ENCODE peak calls at places on chromosomes 13 and 19, in five cellular contexts. W, Y, I, F and E are unnamed samples.

GRCh38 chr19:40512473-40513344 is 45.9 kb downstream of the SPTBN4 start:
- DNase-seq in I (no peak), F (no peak), W (peak), Y (no peak), E (no peak)

GRCh38 chr19:38850976-38851621 is 1.3 kb upstream of the HNRNPL start:
- DNase-seq in F (no peak), I (no peak), Y (peak), W (peak), E (no peak)

GRCh38 chr19:48630289-48631036 is 6.7 kb downstream of the DBP start:
- DNase-seq in I (no peak), F (no peak), W (no peak), Y (no peak), E (no peak)

GRCh38 chr19:3060852-3061182 is 1.5 kb downstream of the TLE5 start:
- DNase-seq in W (no peak), F (no peak), Y (no peak), I (no peak), E (no peak)

GRCh38 chr13:113734099-113734825 is 24.8 kb upstream of the TMEM255B start:
- DNase-seq in Y (no peak), F (no peak), I (no peak), W (no peak), E (no peak)

GRCh38 chr19:14432817-14433453 is at the start of gene PKN1:
- DNase-seq in I (no peak), Y (peak), W (peak), F (no peak), E (peak)

GRCh38 chr19:34365463-34366401 is 736 bp downstream of the GPI start:
- DNase-seq in F (no peak), Y (peak), I (no peak), W (peak), E (peak)

GRCh38 chr19:41263042-41263849 is 926 bp upstream of the HNRNPUL1 start:
- DNase-seq in I (peak), W (peak), Y (peak), F (peak), E (peak)

GRCh38 chr13:61413572-61413971 is 2.1 kb downstream of the PCDH20 start:
- DNase-seq in Y (no peak), I (no peak), F (no peak), W (peak), E (no peak)

GRCh38 chr13:49791753-49792549 is 531 bp downstream of the KPNA3 start:
- DNase-seq in F (no peak), I (no peak), Y (peak), W (no peak), E (peak)

GRCh38 chr19:41244117-41244516 is 20.1 kb upstream of the HNRNPUL1 start:
- DNase-seq in Y (no peak), W (no peak), F (no peak), I (no peak), E (no peak)

GRCh38 chr19:58328999-58329398 is 2.2 kb downstream of the ZSCAN22 start:
- DNase-seq in W (peak), F (no peak), I (no peak), Y (peak), E (peak)

GRCh38 chr19:42270346-42271044 is 1.4 kb downstream of the CIC start:
- DNase-seq in Y (peak), F (no peak), I (no peak), W (peak), E (no peak)

GRCh38 chr19:13978721-13979191 is 26.4 kb downstream of the DCAF15 start:
- DNase-seq in W (no peak), Y (no peak), F (no peak), I (no peak), E (no peak)

GRCh38 chr19:42452590-42452989 is 9.8 kb upstream of the CXCL17 start:
- DNase-seq in W (no peak), F (no peak), I (no peak), Y (no peak), E (no peak)

GRCh38 chr19:4877753-4878490 is 10.5 kb upstream of the PLIN3 start:
- DNase-seq in W (peak), I (no peak), F (no peak), Y (no peak), E (no peak)

GRCh38 chr13:73335226-73335625 is 276.4 kb downstream of the KLF5 start:
- DNase-seq in F (peak), I (no peak), Y (no peak), W (no peak), E (no peak)

GRCh38 chr13:96223231-96223630 is 133.3 kb downstream of the HS6ST3 start:
- DNase-seq in Y (no peak), I (no peak), F (no peak), W (no peak), E (no peak)

GRCh38 chr19:54154603-54155345 is 4.7 kb downstream of the LENG1 start:
- DNase-seq in I (no peak), W (no peak), F (no peak), Y (no peak), E (no peak)

GRCh38 chr19:34711890-34712289 is 22.2 kb upstream of the ZNF181 start:
- DNase-seq in W (no peak), F (no peak), Y (no peak), I (no peak), E (no peak)

GRCh38 chr13:97413694-97414093 is 20.3 kb upstream of the RAP2A start:
- DNase-seq in Y (no peak), W (no peak), I (no peak), F (no peak), E (no peak)

GRCh38 chr13:43180837-43181236 is 157.5 kb downstream of the DNAJC15 start:
- DNase-seq in W (no peak), F (no peak), I (no peak), Y (no peak), E (no peak)

GRCh38 chr13:76696370-76696769 is 189.8 kb downstream of the KCTD12 start:
- DNase-seq in I (peak), Y (no peak), F (no peak), W (peak), E (no peak)

GRCh38 chr13:48840366-48840765 is 135.3 kb upstream of the FNDC3A start:
- DNase-seq in W (no peak), Y (no peak), I (no peak), F (no peak), E (no peak)

GRCh38 chr19:37594982-37595382 is 306 bp downstream of the ZNF540 start:
- DNase-seq in W (no peak), Y (peak), I (no peak), F (peak), E (no peak)

GRCh38 chr19:3459322-3459881 is 20.9 kb downstream of the SMIM24 start:
- DNase-seq in Y (peak), I (no peak), W (peak), F (no peak), E (no peak)

GRCh38 chr19:10603873-10604459 is 16.9 kb upstream of the AP1M2 start:
- DNase-seq in I (no peak), F (peak), W (peak), Y (no peak), E (no peak)

GRCh38 chr13:28185256-28185655 is 46.9 kb downstream of the PAN3 start:
- DNase-seq in W (no peak), I (no peak), Y (no peak), F (no peak), E (no peak)
- TF ChIP-seq FOXM1 in W (no peak), I (no peak), Y (no peak), F (no peak), E (no peak)

GRCh38 chr13:23695711-23696512 is 125.7 kb downstream of the TNFRSF19 start:
- DNase-seq in Y (no peak), F (no peak), I (no peak), W (no peak), E (no peak)
- TF ChIP-seq FOXM1 in Y (no peak), F (no peak), I (no peak), W (no peak), E (no peak)

GRCh38 chr19:917323-918151 is at the start of gene KISS1R:
- DNase-seq in F (no peak), W (peak), I (peak), Y (peak), E (peak)

GRCh38 chr19:918481-919156 is 1.5 kb downstream of the KISS1R start:
- DNase-seq in F (no peak), I (no peak), Y (no peak), W (no peak), E (no peak)

GRCh38 chr19:918152-918437 is 962 bp downstream of the KISS1R start:
- DNase-seq in F (no peak), Y (no peak), W (no peak), I (no peak), E (no peak)

GRCh38 chr19:919157-920050 is 2.3 kb downstream of the KISS1R start:
- DNase-seq in Y (no peak), W (no peak), F (no peak), I (no peak), E (no peak)

GRCh38 chr19:916645-917322 is 349 bp upstream of the KISS1R start:
- DNase-seq in Y (peak), W (peak), F (no peak), I (peak), E (no peak)
- TF ChIP-seq FOXM1 in Y (no peak), W (no peak), F (no peak), I (no peak), E (no peak)

GRCh38 chr19:516884-517424 is 9.7 kb downstream of the TPGS1 start:
- DNase-seq in F (no peak), Y (peak), W (no peak), I (no peak), E (no peak)
- TF ChIP-seq FOXM1 in F (no peak), Y (no peak), W (no peak), I (no peak), E (no peak)

DNA sequence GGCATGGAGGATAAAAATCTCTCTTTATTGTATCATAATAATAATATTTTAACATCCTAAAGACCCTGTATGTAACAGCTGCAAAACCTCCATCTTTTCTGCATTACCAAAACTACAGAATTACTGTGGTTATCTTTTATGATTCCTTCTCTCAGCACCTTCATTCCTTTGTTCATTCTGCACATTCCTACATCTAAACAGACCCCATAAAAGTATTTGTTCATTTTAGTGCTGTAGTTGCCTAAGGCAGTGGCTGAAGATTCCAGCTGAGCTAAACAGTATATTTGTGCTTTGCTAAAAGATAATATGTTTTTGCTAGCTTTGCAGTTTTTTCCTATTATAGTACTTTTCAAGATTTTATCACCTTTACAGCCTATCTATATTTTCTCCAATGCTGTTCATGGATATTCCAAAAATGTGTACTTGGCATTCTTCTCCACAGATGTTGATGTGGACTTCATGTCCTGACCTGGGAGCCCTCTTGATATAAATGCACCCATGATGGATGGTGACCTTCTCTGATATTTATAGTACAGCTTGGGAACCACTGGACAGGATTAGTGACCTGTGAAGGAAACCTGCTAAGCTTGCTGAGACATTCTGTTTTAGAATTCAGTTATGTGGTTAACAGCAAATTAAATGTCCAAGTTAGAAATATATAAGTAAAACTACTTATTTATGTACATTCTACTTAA is 2832.9 kb upstream of the PCDH20 start:
- DNase-seq in F (no peak), I (no peak), Y (no peak), W (no peak), E (no peak)
- TF ChIP-seq FOXM1 in F (no peak), I (no peak), Y (no peak), W (no peak), E (no peak)

GRCh38 chr19:7924651-7925170 is 1.2 kb downstream of the CTXN1 start:
- DNase-seq in I (no peak), F (no peak), W (no peak), Y (no peak), E (no peak)
- TF ChIP-seq FOXM1 in I (no peak), F (no peak), W (no peak), Y (no peak), E (no peak)